ENCODE peak calls at places on chromosomes 3 and 15, in nine cellular contexts. D is nucleus accumbens; M is LHCN-M2; Q is HCEC 1CT; N is ACHN; P is M059J; V is pancreas; Z is substantia nigra; S is activated CD4-positive, alpha-beta T cell treated with anti-CD3 and anti-CD28 coated beads for 24 hours. X is an unnamed sample.

GRCh38 chr3:79167651-79168416 is 600.0 kb downstream of the ROBO1 start:
- DNase-seq in M (peak; percentile 87), D (no peak), S (no peak), Z (no peak), N (peak; percentile 50), Q (peak; percentile 94), P (peak; percentile 92), V (no peak), X (no peak)

GRCh38 chr3:112585782-112586181 is 23.9 kb downstream of the SLC35A5 start:
- DNase-seq in D (no peak), S (no peak), M (no peak), V (no peak), Q (no peak), P (no peak), Z (no peak), N (no peak), X (no peak)

GRCh38 chr3:25380222-25380739 is 47.8 kb upstream of the RARB start:
- DNase-seq in S (no peak), Q (no peak), P (peak; percentile 3), Z (no peak), M (no peak), N (no peak), V (no peak), D (no peak), X (no peak)

GRCh38 chr3:114449271-114450007 is 155.6 kb downstream of the TIGIT start:
- DNase-seq in P (peak; percentile 47), V (no peak), Q (no peak), N (no peak), Z (no peak), D (no peak), M (peak; percentile 63), S (no peak), X (no peak)

GRCh38 chr15:37087050-37087691 is 13.2 kb downstream of the MEIS2 start:
- DNase-seq in Z (no peak), N (no peak), D (no peak), M (no peak), Q (no peak), P (no peak), S (no peak), V (no peak), X (no peak)

GRCh38 chr15:92886229-92886628 is 13.9 kb upstream of the CHD2 start:
- DNase-seq in P (no peak), S (no peak), V (no peak), Z (no peak), M (no peak), D (no peak), Q (no peak), N (no peak), X (no peak)

GRCh38 chr3:31472479-31473390 is 60.0 kb upstream of the STT3B start:
- DNase-seq in Q (peak; percentile 40), D (no peak), N (peak; percentile 68), Z (no peak), S (peak; percentile 39), P (peak; percentile 77), M (peak; percentile 80), V (no peak), X (no peak)

GRCh38 chr15:31403096-31403495 is 76.5 kb downstream of the KLF13 start:
- DNase-seq in D (no peak), V (no peak), M (no peak), Z (no peak), Q (no peak), S (no peak), N (no peak), P (peak; percentile 10), X (no peak)

GRCh38 chr3:39443530-39443929 is 23.9 kb upstream of the MOBP start:
- DNase-seq in P (no peak), Q (no peak), V (no peak), S (no peak), N (peak; percentile 10), M (no peak), D (no peak), Z (no peak), X (no peak)

X was measured in RPMI8226.